ENCODE peak calls at places on chromosomes 5 and 9, in five cellular contexts. Z is fibroblast of lung, B is endothelial cell of umbilical vein, F is MM.1S, D is hepatocyte. K is an unnamed sample.

GRCh38 chr5:135832941-135833340 is 1.5 kb upstream of the SLC25A48 start:
- DNase-seq in Z (no peak), B (no peak), F (no peak), D (no peak), K (no peak)

GRCh38 chr5:134449167-134449566 is 37.5 kb upstream of the CDKN2AIPNL start:
- DNase-seq in Z (no peak), B (no peak), F (no peak), D (no peak), K (no peak)

GRCh38 chr5:41790038-41790776 is 80.0 kb downstream of the OXCT1 start:
- DNase-seq in Z (peak), B (peak), F (no peak), D (peak), K (no peak)

GRCh38 chr5:95042040-95042439 is 242.9 kb downstream of the MCTP1 start:
- DNase-seq in Z (no peak), B (no peak), F (no peak), D (no peak), K (no peak)

GRCh38 chr9:22913518-22913917 is 466.9 kb downstream of the DMRTA1 start:
- DNase-seq in Z (no peak), B (no peak), F (peak), D (no peak), K (no peak)

GRCh38 chr9:107597743-107598217 is 108.2 kb upstream of the KLF4 start:
- DNase-seq in Z (no peak), B (no peak), F (no peak), D (peak), K (no peak)

GRCh38 chr9:3023449-3023848 is 179.6 kb upstream of the PUM3 start:
- DNase-seq in Z (no peak), B (no peak), F (no peak), D (no peak), K (no peak)

GRCh38 chr5:173893192-173893561 is 5.0 kb downstream of the CPEB4 start:
- DNase-seq in Z (no peak), B (no peak), F (no peak), D (no peak), K (no peak)

GRCh38 chr5:139660916-139661814 is 13.0 kb downstream of the CXXC5 start:
- DNase-seq in Z (peak), B (peak), F (no peak), D (peak), K (peak)

GRCh38 chr9:97293207-97293721 is 14.2 kb upstream of the CCDC180 start:
- DNase-seq in Z (peak), B (peak), F (no peak), D (no peak), K (no peak)

GRCh38 chr5:164233796-164234195 is 728.4 kb downstream of the MAT2B start:
- DNase-seq in Z (peak), B (peak), F (no peak), D (no peak), K (no peak)

GRCh38 chr5:893137-893506 is 438 bp downstream of the TRIP13 start:
- DNase-seq in Z (no peak), B (no peak), F (peak), D (no peak), K (no peak)

GRCh38 chr5:62812653-62813329 is 234.2 kb downstream of the LRRC70 start:
- DNase-seq in Z (no peak), B (no peak), F (no peak), D (no peak), K (no peak)

GRCh38 chr5:54883374-54884194 is 101.8 kb downstream of the ESM1 start:
- DNase-seq in Z (peak), B (peak), F (no peak), D (peak), K (no peak)

GRCh38 chr5:175710361-175710760 is 52.5 kb downstream of the HRH2 start:
- DNase-seq in Z (no peak), B (no peak), F (no peak), D (no peak), K (no peak)

GRCh38 chr5:143118222-143118621 is 285.3 kb downstream of the NR3C1 start:
- DNase-seq in Z (no peak), B (no peak), F (no peak), D (no peak), K (no peak)

GRCh38 chr9:117835798-117836197 is 131.6 kb downstream of the TLR4 start:
- DNase-seq in Z (no peak), B (no peak), F (no peak), D (no peak), K (no peak)

GRCh38 chr5:10289353-10289752 is 18.3 kb downstream of the CMBL start:
- DNase-seq in Z (peak), B (no peak), F (peak), D (no peak), K (no peak)

GRCh38 chr5:111070272-111071134 is 1.0 kb upstream of the TSLP start:
- DNase-seq in Z (no peak), B (peak), F (no peak), D (peak), K (no peak)

GRCh38 chr5:54446169-54446786 is 9.2 kb upstream of the HSPB3 start:
- DNase-seq in Z (no peak), B (no peak), F (no peak), D (no peak), K (no peak)

GRCh38 chr5:145981612-145982571 is 45.5 kb downstream of the SH3RF2 start:
- DNase-seq in Z (no peak), B (no peak), F (no peak), D (no peak), K (no peak)

GRCh38 chr9:138080979-138081378 is 203.4 kb downstream of the CACNA1B start:
- DNase-seq in Z (no peak), B (no peak), F (no peak), D (no peak), K (no peak)

GRCh38 chr9:131310833-131311554 is 21.5 kb downstream of the PLPP7 start:
- DNase-seq in Z (no peak), B (no peak), F (peak), D (no peak), K (no peak)

DNA sequence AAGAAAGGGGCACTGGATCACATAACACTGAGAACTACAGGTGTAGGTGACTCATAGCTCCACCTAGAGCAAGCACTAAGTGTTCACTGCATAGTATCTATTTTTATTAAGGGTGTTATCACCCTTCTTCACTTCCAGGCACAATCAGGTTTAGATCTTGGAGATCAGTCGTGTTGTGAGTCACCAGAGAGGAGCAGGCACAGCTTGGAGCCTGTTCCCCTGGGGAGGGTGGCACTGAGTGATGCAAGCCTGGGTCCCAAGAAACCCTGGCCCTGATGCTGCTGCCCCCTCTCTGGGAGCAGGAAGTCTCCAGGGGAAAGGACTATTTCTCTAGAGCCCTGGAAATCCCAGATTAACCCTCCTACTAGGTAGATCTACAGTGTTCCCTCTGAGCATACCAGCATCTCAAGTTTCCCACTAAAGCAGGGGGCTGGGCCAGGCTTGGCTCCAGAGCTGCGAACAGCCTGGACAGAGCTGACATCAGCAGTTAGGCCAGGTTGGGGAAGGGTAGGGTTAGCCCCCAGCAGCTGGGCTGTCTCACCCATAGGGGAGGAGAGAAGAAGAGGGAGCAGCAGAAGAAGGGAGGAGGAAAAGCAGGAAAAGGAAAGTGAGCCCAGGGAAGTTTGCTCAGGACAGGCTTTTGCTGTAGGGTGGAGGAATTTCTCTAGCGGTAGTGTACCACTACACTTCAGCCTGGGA is 28.1 kb upstream of the SPINK4 start:
- DNase-seq in Z (peak), B (no peak), F (no peak), D (peak), K (peak)
- TF ChIP-seq EZH2 in Z (no peak), B (no peak), F (no peak), D (no peak), K (no peak)

DNA sequence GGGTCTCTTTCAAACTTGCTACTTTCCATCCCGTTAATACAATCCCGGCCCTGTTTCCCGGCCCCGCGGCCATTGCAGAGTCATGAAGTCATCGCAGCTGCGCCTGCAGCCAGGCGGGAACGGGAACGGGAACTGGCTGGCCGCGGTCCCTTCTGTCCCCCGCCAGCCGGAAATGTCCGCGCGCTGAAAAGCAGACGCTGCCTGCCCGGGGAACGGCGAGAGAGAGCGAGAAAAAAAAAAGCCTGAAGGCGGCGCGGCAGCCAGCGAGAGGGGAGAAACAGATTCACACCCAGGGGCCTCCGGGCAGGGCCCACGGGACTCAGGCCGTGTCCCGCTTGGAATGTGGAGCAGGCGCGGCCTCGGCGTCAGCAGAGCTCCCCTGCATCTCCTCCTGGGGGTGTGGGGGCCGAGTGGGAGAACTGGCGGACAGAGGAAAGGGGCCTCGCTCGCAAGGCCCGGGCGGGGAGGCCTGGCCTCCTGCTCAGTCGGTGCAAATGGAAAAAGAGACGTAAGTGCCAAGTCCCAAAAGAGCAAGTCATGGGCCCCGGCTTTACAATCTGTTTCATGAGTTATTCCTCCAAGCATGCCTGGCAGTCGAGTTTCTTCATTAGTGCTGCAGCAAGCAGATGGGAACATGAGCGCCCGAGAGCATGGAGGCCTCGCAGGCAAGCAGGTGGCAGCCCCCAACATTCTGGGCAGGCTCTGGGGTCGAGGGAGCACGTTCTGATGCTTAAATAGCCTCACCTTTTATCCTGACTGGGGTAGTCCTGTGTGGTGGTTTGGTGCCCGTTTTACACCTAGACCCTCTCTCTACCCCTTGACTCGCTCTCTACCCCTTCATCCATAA is 201.3 kb upstream of the GAS1 start:
- DNase-seq in Z (peak), B (peak), F (no peak), D (peak), K (no peak)
- TF ChIP-seq EZH2 in Z (no peak), B (no peak), F (no peak), D (no peak), K (no peak)

DNA sequence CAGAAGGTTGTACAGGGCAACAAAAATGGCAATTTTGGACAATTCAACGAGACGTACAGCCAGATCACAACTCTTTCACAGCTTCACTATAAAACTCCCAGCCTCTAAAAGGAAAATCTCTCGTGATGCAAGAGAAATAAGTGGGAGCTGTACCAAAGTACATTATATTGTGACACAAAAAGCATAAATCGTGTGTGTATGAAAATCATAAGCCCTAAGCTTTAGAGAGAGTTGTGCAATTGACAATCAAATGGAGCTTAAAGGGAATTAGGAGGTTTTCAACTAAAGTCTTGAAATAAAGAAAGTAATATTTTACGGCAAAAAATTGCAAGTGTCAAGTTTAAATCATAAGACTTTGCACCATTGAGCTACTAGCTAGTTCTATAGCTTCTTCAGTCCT is 194.8 kb upstream of the TBCA start:
- DNase-seq in Z (no peak), B (no peak), F (no peak), D (no peak), K (no peak)
- TF ChIP-seq EZH2 in Z (no peak), B (no peak), F (no peak), D (no peak), K (no peak)

GRCh38 chr9:123999668-124000067 is 11.9 kb upstream of the LHX2 start:
- DNase-seq in Z (no peak), B (no peak), F (no peak), D (no peak), K (no peak)

GRCh38 chr9:124000784-124001444 is 10.7 kb upstream of the LHX2 start:
- DNase-seq in Z (no peak), B (no peak), F (no peak), D (no peak), K (no peak)

GRCh38 chr9:123998970-123999621 is 12.5 kb upstream of the LHX2 start:
- DNase-seq in Z (no peak), B (no peak), F (no peak), D (no peak), K (no peak)

GRCh38 chr9:124001445-124001799 is 10.1 kb upstream of the LHX2 start:
- DNase-seq in Z (no peak), B (no peak), F (no peak), D (no peak), K (no peak)

GRCh38 chr9:124000161-124000783 is 11.3 kb upstream of the LHX2 start:
- DNase-seq in Z (no peak), B (no peak), F (no peak), D (no peak), K (no peak)
- TF ChIP-seq EZH2 in Z (peak), B (peak), F (no peak), D (no peak), K (peak)

GRCh38 chr5:121887727-121888126 is 36.0 kb downstream of the FTMT start:
- DNase-seq in Z (no peak), B (no peak), F (no peak), D (no peak), K (no peak)
- TF ChIP-seq EZH2 in Z (no peak), B (no peak), F (no peak), D (no peak), K (no peak)

GRCh38 chr5:77645158-77645994 is 6.9 kb upstream of the OTP start:
- DNase-seq in Z (no peak), B (no peak), F (peak), D (peak), K (no peak)
- TF ChIP-seq EZH2 in Z (peak), B (no peak), F (no peak), D (peak), K (peak)

GRCh38 chr9:95043826-95044225 is 273.7 kb downstream of the FANCC start:
- DNase-seq in Z (peak), B (no peak), F (no peak), D (no peak), K (no peak)

GRCh38 chr9:95045751-95046150 is 271.8 kb downstream of the FANCC start:
- DNase-seq in Z (no peak), B (no peak), F (no peak), D (no peak), K (no peak)

GRCh38 chr9:95048225-95049087 is 269.1 kb downstream of the FANCC start:
- DNase-seq in Z (peak), B (peak), F (peak), D (peak), K (peak)

GRCh38 chr9:95047452-95048224 is 269.9 kb downstream of the FANCC start:
- DNase-seq in Z (no peak), B (no peak), F (no peak), D (no peak), K (no peak)

DNA sequence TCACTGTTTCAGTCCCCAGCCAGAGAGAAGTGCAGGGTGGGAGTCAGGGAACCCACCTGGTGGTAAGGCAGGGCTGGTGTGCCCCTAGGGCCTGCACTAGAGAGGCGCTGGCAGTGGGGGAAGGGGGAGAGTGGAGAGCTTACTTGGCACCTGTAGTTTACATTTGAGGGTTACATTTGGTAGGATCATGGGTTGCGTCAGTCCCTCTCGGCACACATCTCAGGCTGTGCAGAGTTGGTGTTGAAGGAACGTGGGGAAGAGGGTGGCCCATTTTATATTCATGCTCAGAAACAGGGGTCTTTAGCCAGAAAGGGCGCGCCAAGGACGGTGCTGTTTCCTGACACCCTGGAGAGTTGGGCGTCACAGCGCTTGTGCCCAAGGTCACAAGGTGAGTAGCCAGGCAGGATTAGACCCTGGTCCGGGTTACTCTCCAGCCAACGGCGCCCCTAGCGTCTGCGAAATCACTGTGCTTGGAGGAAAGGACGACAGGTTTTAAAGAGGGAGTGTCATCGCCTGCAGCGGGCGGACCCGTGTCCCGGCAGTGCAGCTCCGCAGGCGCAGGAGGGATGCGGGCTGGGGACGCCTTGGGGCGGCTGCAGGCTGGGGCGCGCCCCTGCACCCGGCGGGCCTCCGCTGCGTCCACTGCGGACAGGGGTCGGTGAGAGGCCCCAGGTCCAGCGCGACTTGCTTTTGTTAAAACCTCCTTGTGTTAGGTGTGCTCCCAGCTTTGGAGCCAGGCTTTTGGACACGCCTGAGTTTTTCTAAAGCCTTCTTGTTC is 272.6 kb downstream of the FANCC start:
- DNase-seq in Z (no peak), B (no peak), F (no peak), D (peak), K (no peak)
- TF ChIP-seq EZH2 in Z (no peak), B (no peak), F (no peak), D (no peak), K (no peak)

K was measured in keratinocyte.